ENCODE peak calls at places on chromosomes 13 and 19, in eight cellular contexts. Q is AG04450, L is HL-60, P is body of pancreas, X is aorta, C is PC-9, W is GM23248, A is fibroblast of lung. B is an unnamed sample.
A peak's percentile ranks its signal among the peaks of the same experiment; 100 is the strongest.

GRCh38 chr19:13968383-13968935 is 16.1 kb downstream of the DCAF15 start:
- DNase-seq in Q (no peak), L (no peak), P (no peak), X (no peak), C (no peak), W (no peak), A (no peak), B (no peak)

GRCh38 chr19:19619849-19620210 is 1.3 kb upstream of the PBX4 start:
- DNase-seq in Q (no peak), L (no peak), P (no peak), X (no peak), C (no peak), W (no peak), A (no peak), B (no peak)

GRCh38 chr13:100382787-100383186 is 205.8 kb downstream of the GGACT start:
- DNase-seq in Q (no peak), L (no peak), P (no peak), X (no peak), C (no peak), W (peak; percentile 46), A (peak; percentile 63), B (no peak)

GRCh38 chr13:37476874-37477273 is 121.7 kb downstream of the POSTN start:
- DNase-seq in Q (no peak), L (no peak), P (no peak), X (no peak), C (no peak), W (peak; percentile 77), A (peak; percentile 77), B (no peak)

GRCh38 chr13:100957741-100958140 is 283.1 kb upstream of the TMTC4 start:
- DNase-seq in Q (no peak), L (no peak), P (no peak), X (no peak), C (no peak), W (no peak), A (no peak), B (no peak)

GRCh38 chr13:24727731-24728601 is 36.0 kb upstream of the RNF17 start:
- DNase-seq in Q (peak; percentile 71), L (peak; percentile 82), P (peak; percentile 74), X (peak; percentile 73), C (peak; percentile 51), W (peak; percentile 95), A (peak; percentile 74), B (peak; percentile 30)

GRCh38 chr13:33612641-33613638 is 205.0 kb upstream of the RFC3 start:
- DNase-seq in Q (no peak), L (no peak), P (no peak), X (no peak), C (no peak), W (no peak), A (no peak), B (no peak)

GRCh38 chr19:12779162-12779993 is 4.0 kb upstream of the HOOK2 start:
- DNase-seq in Q (no peak), L (no peak), P (peak; percentile 36), X (peak; percentile 87), C (peak; percentile 25), W (peak; percentile 88), A (peak; percentile 85), B (no peak)

GRCh38 chr19:7257148-7258041 is 36.8 kb downstream of the INSR start:
- DNase-seq in Q (no peak), L (peak; percentile 50), P (peak; percentile 94), X (no peak), C (peak; percentile 28), W (peak; percentile 38), A (peak; percentile 85), B (no peak)

GRCh38 chr19:12596485-12596884 is 14.1 kb downstream of the ZNF490 start:
- DNase-seq in Q (no peak), L (no peak), P (no peak), X (no peak), C (no peak), W (no peak), A (no peak), B (no peak)

GRCh38 chr13:91399189-91400093 is 1.0 kb downstream of the GPC5 start:
- DNase-seq in Q (no peak), L (no peak), P (no peak), X (no peak), C (no peak), W (no peak), A (no peak), B (peak; percentile 46)

GRCh38 chr19:43639507-43640423 is at the start of gene CADM4:
- DNase-seq in Q (no peak), L (no peak), P (peak; percentile 57), X (no peak), C (peak; percentile 56), W (peak; percentile 17), A (no peak), B (peak; percentile 73)

GRCh38 chr13:110331362-110331761 is 24.3 kb downstream of the COL4A2 start:
- DNase-seq in Q (no peak), L (no peak), P (no peak), X (peak; percentile 46), C (no peak), W (peak; percentile 58), A (peak; percentile 98), B (no peak)

GRCh38 chr19:2171349-2172145 is 7.8 kb downstream of the DOT1L start:
- DNase-seq in Q (no peak), L (no peak), P (peak; percentile 59), X (no peak), C (no peak), W (no peak), A (peak; percentile 42), B (no peak)

GRCh38 chr13:22915442-22916082 is 265.2 kb upstream of the SGCG start:
- DNase-seq in Q (no peak), L (no peak), P (peak; percentile 36), X (peak; percentile 80), C (no peak), W (peak; percentile 56), A (peak; percentile 65), B (peak; percentile 42)

GRCh38 chr13:102869948-102870676 is 24.3 kb downstream of the ERCC5 start:
- DNase-seq in Q (no peak), L (peak; percentile 56), P (no peak), X (no peak), C (no peak), W (peak; percentile 28), A (peak; percentile 6), B (no peak)

GRCh38 chr19:9205506-9206113 is 13.8 kb downstream of the OR7D4 start:
- DNase-seq in Q (peak; percentile 16), L (peak; percentile 55), P (peak; percentile 72), X (peak; percentile 76), C (peak; percentile 64), W (peak; percentile 75), A (peak; percentile 39), B (peak; percentile 79)

DNA sequence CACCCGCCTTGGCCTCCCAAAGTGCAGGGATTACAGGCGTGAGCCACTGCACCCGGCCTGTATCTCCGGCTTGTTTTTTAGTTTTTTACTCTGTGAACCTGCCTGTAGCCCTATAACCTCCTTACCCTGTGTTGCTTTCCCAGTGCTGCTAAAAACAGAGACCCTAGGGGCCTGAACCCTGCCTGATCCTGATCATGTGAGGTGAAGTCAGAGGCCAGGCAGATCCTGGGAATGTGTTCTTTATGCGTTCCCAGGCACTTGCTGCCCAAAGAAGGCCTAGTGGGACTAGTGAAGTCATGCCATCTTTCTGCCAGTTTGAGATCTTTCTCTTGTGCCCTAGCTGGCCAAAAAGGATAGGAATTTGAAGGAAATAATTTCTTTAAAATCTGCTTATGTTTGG is 4.6 kb downstream of the UBA2 start:
- DNase-seq in Q (no peak), L (no peak), P (no peak), X (peak; percentile 56), C (no peak), W (no peak), A (no peak), B (no peak)
- H3K27ac ChIP-seq in Q (peak overlapping the region; percentile 31), L (no peak overlapping the region), P (no peak overlapping the region), X (peak overlapping the region; percentile 68), C (no peak overlapping the region), W (no peak overlapping the region), A (peak overlapping the region; percentile 65), B (peak overlapping the region; percentile 31)

GRCh38 chr13:40485611-40486517 is 180.6 kb downstream of the FOXO1 start:
- DNase-seq in Q (no peak), L (no peak), P (no peak), X (no peak), C (no peak), W (no peak), A (no peak), B (no peak)

GRCh38 chr13:40490086-40490723 is 176.2 kb downstream of the FOXO1 start:
- DNase-seq in Q (no peak), L (no peak), P (peak; percentile 55), X (no peak), C (peak; percentile 11), W (no peak), A (no peak), B (no peak)

GRCh38 chr13:40486518-40487163 is 179.8 kb downstream of the FOXO1 start:
- DNase-seq in Q (no peak), L (no peak), P (no peak), X (no peak), C (no peak), W (no peak), A (no peak), B (no peak)

GRCh38 chr13:40492511-40492910 is 173.9 kb downstream of the FOXO1 start:
- DNase-seq in Q (no peak), L (no peak), P (no peak), X (no peak), C (no peak), W (no peak), A (no peak), B (no peak)

GRCh38 chr13:40488869-40489391 is 177.5 kb downstream of the FOXO1 start:
- DNase-seq in Q (no peak), L (no peak), P (no peak), X (no peak), C (no peak), W (no peak), A (no peak), B (no peak)
- H3K27ac ChIP-seq in Q (no peak overlapping the region), L (no peak overlapping the region), P (no peak overlapping the region), X (no peak overlapping the region), C (no peak overlapping the region), W (no peak overlapping the region), A (no peak overlapping the region), B (no peak overlapping the region)

DNA sequence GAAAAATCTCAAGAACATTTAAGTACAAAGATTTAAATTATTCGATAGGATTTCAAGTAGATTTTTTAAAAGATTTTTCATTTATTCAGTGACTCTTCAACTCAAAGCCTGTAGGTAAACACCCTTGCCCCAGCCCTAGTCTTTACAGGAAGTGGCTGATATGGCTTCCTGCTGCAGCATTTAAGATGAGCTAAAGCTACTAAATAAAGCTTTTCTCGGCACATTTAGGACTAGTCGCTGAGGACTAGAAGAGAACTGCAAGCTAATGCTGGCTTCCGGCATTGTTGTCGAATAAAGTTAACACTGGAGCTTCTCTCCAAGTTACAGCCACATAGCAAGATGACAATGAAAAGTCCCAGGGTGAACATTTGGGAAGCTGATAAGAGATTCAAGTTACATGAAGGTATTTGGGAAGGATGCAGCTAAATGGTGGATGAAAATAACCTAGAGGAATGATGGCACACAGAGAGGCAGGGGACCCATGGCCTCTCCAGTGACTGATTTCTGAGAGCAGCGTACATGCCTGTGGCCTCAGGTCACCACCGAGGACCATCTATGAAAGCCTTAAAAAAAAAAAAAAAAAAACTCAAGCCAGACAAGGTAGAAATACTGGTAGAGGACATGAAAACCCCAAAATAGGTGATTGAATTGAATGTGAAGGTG is 155.6 kb downstream of the DCT start:
- DNase-seq in Q (no peak), L (no peak), P (no peak), X (no peak), C (no peak), W (no peak), A (no peak), B (no peak)
- H3K27ac ChIP-seq in Q (no peak overlapping the region), L (no peak overlapping the region), P (no peak overlapping the region), X (no peak overlapping the region), C (no peak overlapping the region), W (no peak overlapping the region), A (no peak overlapping the region), B (no peak overlapping the region)

GRCh38 chr13:106626473-106626872 is 58.5 kb upstream of the ARGLU1 start:
- DNase-seq in Q (no peak), L (no peak), P (no peak), X (no peak), C (no peak), W (no peak), A (no peak), B (no peak)
- H3K27ac ChIP-seq in Q (no peak overlapping the region), L (no peak overlapping the region), P (no peak overlapping the region), X (no peak overlapping the region), C (no peak overlapping the region), W (no peak overlapping the region), A (no peak overlapping the region), B (no peak overlapping the region)

B was measured in dorsolateral prefrontal cortex.